ENCODE peak calls at places on chromosomes 6 and 20, in ten cellular contexts. E is progenitor cell of endocrine pancreas; H is EL; P is amniotic epithelial cell; K is NCI-H1436; U is NCI-H1092; T is spleen; G is stimulated activated CD4-positive, alpha-beta T cell treated with anti-CD3 and anti-CD28 coated beads, Interleukin-1b, Interleukin-23, amount 100 ng/mL, for 24 hours; W is NAMALWA; D is endodermal cell. V is an unnamed sample.

GRCh38 chr20:63957690-63958441 is 1.6 kb upstream of the UCKL1 start:
- DNase-seq in E (no peak), H (peak; percentile 38), P (peak; percentile 29), K (peak; percentile 72), U (no peak), T (peak; percentile 79), G (no peak), W (no peak), D (peak; percentile 93), V (no peak)

GRCh38 chr6:119096683-119097310 is 18.3 kb upstream of the FAM184A start:
- DNase-seq in E (no peak), H (no peak), P (peak; percentile 32), K (no peak), U (no peak), T (no peak), G (no peak), W (no peak), D (no peak), V (no peak)

GRCh38 chr6:98547634-98548033 is 286.7 kb upstream of the POU3F2 start:
- DNase-seq in E (no peak), H (no peak), P (no peak), K (no peak), U (no peak), T (no peak), G (no peak), W (no peak), D (no peak), V (no peak)

GRCh38 chr6:118202517-118202916 is 295.5 kb downstream of the SLC35F1 start:
- DNase-seq in E (no peak), H (no peak), P (no peak), K (no peak), U (no peak), T (no peak), G (no peak), W (no peak), D (no peak), V (no peak)

GRCh38 chr20:50246367-50247195 is 56.0 kb downstream of the CEBPB start:
- DNase-seq in E (no peak), H (no peak), P (peak; percentile 36), K (no peak), U (no peak), T (no peak), G (no peak), W (no peak), D (no peak), V (no peak)

GRCh38 chr20:11117808-11118528 is 444.2 kb upstream of the JAG1 start:
- DNase-seq in E (no peak), H (peak; percentile 83), P (peak; percentile 41), K (no peak), U (no peak), T (no peak), G (no peak), W (no peak), D (no peak), V (no peak)

GRCh38 chr6:108730556-108731228 is 117.5 kb upstream of the ARMC2 start:
- DNase-seq in E (no peak), H (no peak), P (no peak), K (peak; percentile 6), U (no peak), T (no peak), G (no peak), W (no peak), D (peak; percentile 65), V (no peak)

GRCh38 chr6:71373943-71374342 is 85.3 kb downstream of the OGFRL1 start:
- DNase-seq in E (no peak), H (no peak), P (peak; percentile 52), K (no peak), U (no peak), T (no peak), G (no peak), W (no peak), D (no peak), V (no peak)

GRCh38 chr20:31926493-31926892 is 25.4 kb downstream of the PDRG1 start:
- DNase-seq in E (no peak), H (no peak), P (no peak), K (no peak), U (no peak), T (no peak), G (no peak), W (no peak), D (no peak), V (no peak)

GRCh38 chr20:6886065-6886729 is 118.7 kb downstream of the BMP2 start:
- DNase-seq in E (no peak), H (no peak), P (no peak), K (no peak), U (peak; percentile 35), T (no peak), G (no peak), W (no peak), D (peak; percentile 52), V (no peak)

GRCh38 chr20:33316343-33316742 is 33.3 kb downstream of the BPIFB1 start:
- DNase-seq in E (no peak), H (no peak), P (no peak), K (no peak), U (no peak), T (no peak), G (no peak), W (no peak), D (no peak), V (no peak)

GRCh38 chr20:38452880-38453624 is 17.9 kb upstream of the SNHG17 start:
- DNase-seq in E (no peak), H (peak; percentile 77), P (peak; percentile 57), K (no peak), U (no peak), T (no peak), G (no peak), W (no peak), D (no peak), V (peak; percentile 53)

GRCh38 chr6:150250826-150251225 is 108.0 kb downstream of the PPP1R14C start:
- DNase-seq in E (no peak), H (peak; percentile 42), P (no peak), K (no peak), U (no peak), T (no peak), G (no peak), W (no peak), D (peak; percentile 64), V (no peak)

GRCh38 chr6:160030103-160030502 is 61.2 kb downstream of the IGF2R start:
- DNase-seq in E (no peak), H (peak; percentile 97), P (peak; percentile 94), K (peak; percentile 36), U (peak; percentile 83), T (no peak), G (no peak), W (peak; percentile 51), D (peak; percentile 50), V (no peak)

GRCh38 chr20:59945175-59945574 is 5.0 kb downstream of the FAM217B start:
- DNase-seq in E (no peak), H (no peak), P (no peak), K (no peak), U (no peak), T (no peak), G (no peak), W (no peak), D (no peak), V (no peak)

GRCh38 chr20:19275630-19276071 is 63.2 kb downstream of the SLC24A3 start:
- DNase-seq in E (no peak), H (no peak), P (peak; percentile 52), K (peak; percentile 22), U (peak; percentile 81), T (no peak), G (no peak), W (no peak), D (no peak), V (no peak)

GRCh38 chr6:23522751-23523527 is 603.1 kb upstream of the NRSN1 start:
- DNase-seq in E (no peak), H (no peak), P (no peak), K (no peak), U (no peak), T (no peak), G (no peak), W (no peak), D (no peak), V (no peak)

GRCh38 chr6:14501914-14502313 is 384.3 kb downstream of the CD83 start:
- DNase-seq in E (no peak), H (no peak), P (peak; percentile 28), K (no peak), U (no peak), T (no peak), G (no peak), W (no peak), D (no peak), V (no peak)

GRCh38 chr20:51484141-51484815 is 58.2 kb downstream of the NFATC2 start:
- DNase-seq in E (no peak), H (no peak), P (no peak), K (no peak), U (no peak), T (peak; percentile 63), G (no peak), W (no peak), D (no peak), V (no peak)

GRCh38 chr6:150377211-150377781 is 8.5 kb downstream of the IYD start:
- DNase-seq in E (no peak), H (no peak), P (no peak), K (no peak), U (no peak), T (no peak), G (no peak), W (no peak), D (peak; percentile 53), V (no peak)

GRCh38 chr20:53899351-53900167 is 170.8 kb downstream of the BCAS1 start:
- DNase-seq in E (no peak), H (peak; percentile 88), P (peak; percentile 83), K (peak; percentile 96), U (no peak), T (peak; percentile 86), G (no peak), W (peak; percentile 78), D (no peak), V (no peak)

GRCh38 chr6:54068694-54069093 is 42.5 kb upstream of the MLIP start:
- DNase-seq in E (no peak), H (no peak), P (no peak), K (no peak), U (no peak), T (no peak), G (no peak), W (no peak), D (no peak), V (no peak)

GRCh38 chr20:17835240-17835940 is 133.2 kb downstream of the SNX5 start:
- DNase-seq in E (no peak), H (peak; percentile 94), P (peak; percentile 75), K (no peak), U (no peak), T (no peak), G (no peak), W (no peak), D (no peak), V (no peak)

GRCh38 chr6:44567406-44567805 is 179.9 kb downstream of the CDC5L start:
- DNase-seq in E (no peak), H (no peak), P (peak; percentile 90), K (no peak), U (no peak), T (peak; percentile 47), G (no peak), W (no peak), D (peak; percentile 36), V (no peak)

GRCh38 chr6:106223300-106223930 is 102.1 kb downstream of the ATG5 start:
- DNase-seq in E (peak; percentile 17), H (peak; percentile 73), P (peak; percentile 72), K (peak; percentile 58), U (peak; percentile 40), T (no peak), G (peak; percentile 47), W (peak; percentile 83), D (peak; percentile 71), V (no peak)